ENCODE peak calls at places on chromosomes 3 and 15, in eight cellular contexts. D, O, W, K, Q, C, X and I are unnamed samples.

GRCh38 chr3:159260049-159260662 is 458.3 kb downstream of the MFSD1 start:
- DNase-seq in O (no peak), W (peak), Q (peak), D (peak), C (peak), K (peak), X (peak), I (peak)

GRCh38 chr15:52790941-52791751 is 1.0 kb upstream of the ONECUT1 start:
- DNase-seq in K (no peak), Q (peak), C (no peak), D (no peak), W (no peak), X (no peak), O (no peak), I (peak)

GRCh38 chr3:146640955-146641867 is 36.1 kb upstream of the PLSCR5 start:
- DNase-seq in O (no peak), W (peak), K (peak), D (peak), X (peak), C (peak), Q (peak), I (peak)

GRCh38 chr3:194369522-194370279 is at the start of gene LRRC15:
- DNase-seq in K (peak), W (no peak), X (peak), Q (peak), D (peak), C (no peak), O (no peak), I (peak)

GRCh38 chr3:8911781-8912180 is 51.5 kb downstream of the RAD18 start:
- DNase-seq in W (no peak), K (no peak), C (no peak), D (no peak), Q (no peak), O (no peak), X (no peak), I (no peak)

GRCh38 chr3:3065876-3066275 is 44.3 kb downstream of the IL5RA start:
- DNase-seq in D (peak), W (no peak), K (peak), C (no peak), Q (no peak), X (peak), O (no peak), I (no peak)

GRCh38 chr3:10464068-10464434 is 41.3 kb downstream of the ATP2B2 start:
- DNase-seq in D (no peak), X (no peak), Q (no peak), O (no peak), K (no peak), W (no peak), C (no peak), I (no peak)

GRCh38 chr3:111325160-111325707 is 216.8 kb upstream of the CD96 start:
- DNase-seq in O (no peak), W (no peak), K (no peak), D (no peak), Q (no peak), C (no peak), X (no peak), I (no peak)

GRCh38 chr3:59286791-59287531 is 237.1 kb upstream of the CFAP20DC start:
- DNase-seq in O (no peak), D (no peak), Q (peak), X (peak), K (no peak), W (no peak), C (no peak), I (no peak)

GRCh38 chr15:68885070-68885469 is 45.3 kb upstream of the SPESP1 start:
- DNase-seq in D (peak), W (no peak), O (no peak), X (peak), C (no peak), Q (no peak), K (peak), I (no peak)

GRCh38 chr15:86877171-86877631 is 797.5 kb downstream of the AGBL1 start:
- DNase-seq in C (no peak), K (no peak), W (no peak), Q (no peak), X (peak), O (no peak), D (no peak), I (no peak)
- TF ChIP-seq CTCF in C (no peak), K (no peak), W (no peak), Q (no peak), X (no peak), O (no peak), D (no peak), I (no peak)

GRCh38 chr15:66743703-66744536 is 41.9 kb downstream of the SMAD6 start:
- DNase-seq in C (no peak), W (no peak), K (peak), O (no peak), D (peak), Q (peak), X (no peak), I (peak)

GRCh38 chr15:66741646-66742045 is 39.6 kb downstream of the SMAD6 start:
- DNase-seq in C (no peak), K (no peak), X (no peak), W (no peak), O (no peak), D (no peak), Q (no peak), I (no peak)

GRCh38 chr15:66743204-66743603 is 41.2 kb downstream of the SMAD6 start:
- DNase-seq in D (no peak), C (no peak), X (no peak), O (no peak), W (no peak), Q (no peak), K (no peak), I (no peak)

GRCh38 chr15:66740802-66741201 is 38.8 kb downstream of the SMAD6 start:
- DNase-seq in K (no peak), X (no peak), Q (no peak), D (no peak), C (no peak), O (peak), W (no peak), I (no peak)

DNA sequence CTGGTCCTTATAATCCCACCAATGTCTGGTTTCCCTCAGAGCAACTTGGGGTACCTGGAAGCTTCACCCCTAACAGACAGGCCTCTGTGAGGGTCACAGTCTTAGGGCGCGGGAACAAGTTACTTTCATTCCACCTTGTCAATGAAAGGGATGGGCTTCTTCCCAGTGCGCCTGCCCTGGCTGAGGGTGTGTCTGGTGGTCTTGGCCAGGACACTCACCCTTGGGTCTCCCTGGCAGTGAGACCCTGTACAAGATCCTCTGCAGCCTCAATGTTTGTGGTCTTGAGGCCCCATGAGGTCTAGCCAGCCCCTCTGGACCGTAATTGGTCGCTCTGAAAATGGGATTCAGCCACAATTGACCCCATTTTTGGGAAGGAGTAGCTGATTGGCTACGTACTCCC is 40.2 kb downstream of the SMAD6 start:
- DNase-seq in W (no peak), Q (no peak), O (no peak), X (no peak), C (no peak), K (no peak), D (no peak), I (no peak)
- TF ChIP-seq CTCF in W (no peak), Q (no peak), O (no peak), X (no peak), C (no peak), K (no peak), D (no peak), I (no peak)

DNA sequence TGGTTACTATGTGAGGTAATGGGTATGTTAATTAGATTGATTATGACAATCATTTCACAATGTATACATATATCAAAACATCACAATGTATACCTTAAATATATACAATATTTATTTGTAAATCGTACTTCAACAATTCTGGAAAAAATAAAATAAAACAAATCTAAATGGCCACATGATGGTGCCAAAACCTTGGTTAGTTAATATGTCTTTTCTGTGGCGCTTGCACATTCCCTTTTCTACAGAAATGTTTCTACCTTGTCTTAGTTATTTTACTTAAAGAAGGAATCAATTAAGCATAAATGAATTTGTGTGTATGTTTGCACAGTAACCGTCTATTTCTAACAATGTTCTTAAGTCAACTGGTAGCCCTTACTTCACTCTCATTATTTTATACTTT is 53.4 kb downstream of the OXSM start:
- DNase-seq in C (no peak), W (no peak), O (no peak), Q (no peak), X (peak), D (peak), K (peak), I (no peak)
- TF ChIP-seq CTCF in C (no peak), W (no peak), O (peak), Q (peak), X (no peak), D (no peak), K (peak), I (no peak)

GRCh38 chr3:32781211-32781968 is 36.4 kb upstream of the TRIM71 start:
- DNase-seq in K (peak), C (peak), O (peak), W (peak), Q (peak), D (peak), X (peak), I (peak)
- TF ChIP-seq CTCF in K (peak), C (peak), O (peak), W (peak), Q (peak), D (peak), X (peak), I (peak)